ENCODE peak calls at places on chromosome 7, in nine cellular contexts. T, U, D, M, I, E, P, K and R are unnamed samples. For H3K27me3, the result is how much of the 10 kb centered on the place peaks cover.

GRCh38 chr7:38105874-38106483 is 72.1 kb upstream of the STARD3NL start:
- DNase-seq in T (no peak), U (no peak), D (no peak), M (peak), I (no peak), E (peak), P (no peak), K (peak), R (peak)

GRCh38 chr7:57646901-57647246 is 196.9 kb downstream of the ZNF716 start:
- DNase-seq in T (no peak), U (no peak), D (no peak), M (no peak), I (no peak), E (no peak), P (no peak), K (no peak), R (no peak)

GRCh38 chr7:25708211-25708610 is 443.8 kb upstream of the NFE2L3 start:
- DNase-seq in T (no peak), U (no peak), D (no peak), M (no peak), I (no peak), E (no peak), P (no peak), K (no peak), R (no peak)

GRCh38 chr7:23477170-23477525 is 6.9 kb upstream of the IGF2BP3 start:
- DNase-seq in T (no peak), U (no peak), D (no peak), M (no peak), I (no peak), E (no peak), P (no peak), K (no peak), R (no peak)

GRCh38 chr7:107982463-107982862 is 20.5 kb downstream of the LAMB1 start:
- DNase-seq in T (no peak), U (no peak), D (no peak), M (no peak), I (no peak), E (no peak), P (no peak), K (no peak), R (no peak)

GRCh38 chr7:106629521-106629920 is 31.4 kb downstream of the CCDC71L start:
- DNase-seq in T (no peak), U (no peak), D (no peak), M (no peak), I (no peak), E (no peak), P (no peak), K (peak), R (no peak)

GRCh38 chr7:17769918-17770317 is 170.4 kb downstream of the SNX13 start:
- DNase-seq in T (peak), U (no peak), D (peak), M (peak), I (peak), E (peak), P (peak), K (peak), R (peak)

GRCh38 chr7:6650086-6650485 is 13.0 kb downstream of the ZNF316 start:
- DNase-seq in T (no peak), U (peak), D (no peak), M (no peak), I (no peak), E (no peak), P (peak), K (no peak), R (no peak)

GRCh38 chr7:36526720-36527548 is 137.3 kb downstream of the ANLN start:
- DNase-seq in T (no peak), U (no peak), D (no peak), M (no peak), I (no peak), E (peak), P (no peak), K (peak), R (no peak)

GRCh38 chr7:84614821-84615506 is 420.4 kb upstream of the SEMA3A start:
- DNase-seq in T (no peak), U (no peak), D (no peak), M (no peak), I (no peak), E (no peak), P (no peak), K (no peak), R (no peak)

GRCh38 chr7:17661982-17662585 is 278.2 kb downstream of the SNX13 start:
- DNase-seq in T (no peak), U (no peak), D (no peak), M (no peak), I (no peak), E (no peak), P (no peak), K (peak), R (no peak)

GRCh38 chr7:47453093-47454056 is 128.5 kb downstream of the TNS3 start:
- DNase-seq in T (no peak), U (peak), D (peak), M (no peak), I (no peak), E (peak), P (peak), K (peak), R (no peak)

GRCh38 chr7:70133291-70133690 is 535.0 kb downstream of the AUTS2 start:
- DNase-seq in T (no peak), U (no peak), D (no peak), M (no peak), I (no peak), E (no peak), P (no peak), K (no peak), R (no peak)

GRCh38 chr7:20647051-20647450 is 31.6 kb downstream of the ABCB5 start:
- DNase-seq in T (no peak), U (no peak), D (no peak), M (no peak), I (no peak), E (no peak), P (no peak), K (no peak), R (no peak)

GRCh38 chr7:31794851-31795250 is 107.8 kb downstream of the PPP1R17 start:
- DNase-seq in T (no peak), U (no peak), D (no peak), M (no peak), I (no peak), E (no peak), P (no peak), K (no peak), R (no peak)

GRCh38 chr7:138880881-138881577 is 83.0 kb upstream of the ATP6V0A4 start:
- DNase-seq in T (no peak), U (no peak), D (no peak), M (no peak), I (no peak), E (no peak), P (peak), K (no peak), R (no peak)

GRCh38 chr7:42244828-42245227 is 7.8 kb upstream of the GLI3 start:
- DNase-seq in T (no peak), U (no peak), D (no peak), M (no peak), I (no peak), E (no peak), P (no peak), K (peak), R (no peak)

GRCh38 chr7:81333536-81333935 is 414.7 kb upstream of the SEMA3C start:
- DNase-seq in T (no peak), U (no peak), D (no peak), M (no peak), I (no peak), E (no peak), P (no peak), K (no peak), R (no peak)

GRCh38 chr7:112160130-112160770 is 45.9 kb downstream of the DOCK4 start:
- DNase-seq in T (no peak), U (no peak), D (no peak), M (peak), I (no peak), E (peak), P (no peak), K (peak), R (no peak)

GRCh38 chr7:159156436-159157245 is 12.0 kb upstream of the VIPR2 start:
- DNase-seq in T (no peak), U (no peak), D (no peak), M (no peak), I (no peak), E (no peak), P (no peak), K (no peak), R (no peak)

GRCh38 chr7:131521651-131522163 is 34.7 kb downstream of the PODXL start:
- DNase-seq in T (no peak), U (peak), D (peak), M (peak), I (no peak), E (no peak), P (no peak), K (no peak), R (no peak)

GRCh38 chr7:26397326-26397725 is 105.7 kb downstream of the SNX10 start:
- DNase-seq in T (no peak), U (no peak), D (peak), M (peak), I (no peak), E (peak), P (no peak), K (no peak), R (no peak)

GRCh38 chr7:128075536-128076095 is 44.4 kb upstream of the LRRC4 start:
- DNase-seq in T (no peak), U (no peak), D (no peak), M (no peak), I (no peak), E (no peak), P (peak), K (no peak), R (peak)

GRCh38 chr7:98618786-98619185 is 1.7 kb downstream of the NPTX2 start:
- DNase-seq in T (no peak), U (no peak), D (peak), M (no peak), I (no peak), E (no peak), P (no peak), K (no peak), R (no peak)

GRCh38 chr7:128170461-128170860 is 70.6 kb upstream of the LEP start:
- DNase-seq in T (no peak), U (no peak), D (no peak), M (no peak), I (no peak), E (no peak), P (no peak), K (no peak), R (no peak)

GRCh38 chr7:121337398-121337797 is 8.6 kb downstream of the WNT16 start:
- DNase-seq in T (no peak), U (no peak), D (no peak), M (no peak), I (no peak), E (no peak), P (no peak), K (no peak), R (no peak)

GRCh38 chr7:55366461-55367138 is 1.5 kb downstream of the LANCL2 start:
- DNase-seq in T (no peak), U (no peak), D (no peak), M (peak), I (no peak), E (no peak), P (no peak), K (no peak), R (no peak)

GRCh38 chr7:20784311-20785210 is 2.1 kb downstream of the SP8 start:
- DNase-seq in T (no peak), U (no peak), D (no peak), M (peak), I (no peak), E (peak), P (no peak), K (no peak), R (no peak)

GRCh38 chr7:47049234-47049774 is 532.6 kb downstream of the TNS3 start:
- DNase-seq in T (no peak), U (no peak), D (no peak), M (no peak), I (no peak), E (no peak), P (no peak), K (no peak), R (no peak)

GRCh38 chr7:82926477-82926876 is 236.2 kb downstream of the PCLO start:
- DNase-seq in T (no peak), U (no peak), D (no peak), M (peak), I (no peak), E (no peak), P (no peak), K (no peak), R (no peak)

GRCh38 chr7:155611808-155612447 is 32.5 kb upstream of the RBM33 start:
- DNase-seq in T (no peak), U (no peak), D (no peak), M (no peak), I (no peak), E (no peak), P (no peak), K (no peak), R (no peak)

GRCh38 chr7:155612658-155613057 is 31.8 kb upstream of the RBM33 start:
- DNase-seq in T (no peak), U (no peak), D (no peak), M (no peak), I (no peak), E (no peak), P (no peak), K (no peak), R (no peak)

GRCh38 chr7:155609185-155609584 is 35.3 kb upstream of the RBM33 start:
- DNase-seq in T (no peak), U (no peak), D (no peak), M (no peak), I (no peak), E (no peak), P (no peak), K (no peak), R (no peak)

GRCh38 chr7:155610633-155611193 is 33.7 kb upstream of the RBM33 start:
- DNase-seq in T (no peak), U (no peak), D (no peak), M (no peak), I (no peak), E (no peak), P (no peak), K (no peak), R (no peak)
- H3K27me3 ChIP-seq in T (under half), U (under half), D (under half), M (under half), I (under half), E (under half), P (under half), K (under half), R (under half)

GRCh38 chr7:542131-542934 is 22.7 kb upstream of the PDGFA start:
- DNase-seq in T (no peak), U (no peak), D (no peak), M (peak), I (no peak), E (no peak), P (no peak), K (no peak), R (no peak)

GRCh38 chr7:542935-543789 is 23.5 kb upstream of the PDGFA start:
- DNase-seq in T (no peak), U (peak), D (no peak), M (no peak), I (no peak), E (peak), P (no peak), K (peak), R (no peak)

GRCh38 chr7:545470-545869 is 25.8 kb upstream of the PDGFA start:
- DNase-seq in T (no peak), U (no peak), D (no peak), M (no peak), I (no peak), E (no peak), P (no peak), K (no peak), R (no peak)

GRCh38 chr7:543790-544527 is 24.3 kb upstream of the PDGFA start:
- DNase-seq in T (no peak), U (no peak), D (no peak), M (no peak), I (no peak), E (no peak), P (no peak), K (peak), R (no peak)

DNA sequence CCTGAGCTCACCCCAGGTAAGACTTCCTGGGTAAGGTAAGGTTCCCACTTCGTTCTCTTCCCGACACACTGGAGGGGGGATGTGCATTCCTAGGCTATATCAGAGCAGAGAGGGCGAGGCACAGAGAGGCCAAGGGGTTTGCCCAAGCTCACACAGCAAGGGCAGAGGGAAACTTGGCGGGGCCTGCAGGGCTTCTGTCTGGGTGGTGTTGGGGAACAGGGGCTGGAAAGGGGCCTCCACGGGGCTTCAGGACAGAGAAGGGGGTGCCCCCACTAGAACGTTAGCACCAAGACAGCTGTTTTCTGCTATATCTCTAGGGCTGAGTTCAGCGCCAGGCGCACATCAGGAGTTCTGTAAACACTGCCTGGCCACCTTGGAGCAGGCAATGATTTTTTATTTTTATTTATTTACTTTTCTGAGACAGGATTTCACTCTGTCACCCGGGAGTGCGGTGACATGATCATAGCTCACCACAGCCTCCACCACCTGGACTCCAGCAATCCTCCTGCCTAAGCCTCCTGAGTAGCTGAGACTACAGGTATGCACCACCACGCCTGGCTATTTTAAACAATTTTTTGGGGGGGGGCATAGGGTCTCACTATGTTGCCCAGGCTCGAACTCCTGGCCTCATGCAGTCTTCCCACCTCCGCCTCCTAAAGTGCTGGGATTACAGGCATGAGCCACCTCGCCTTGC is 25.0 kb upstream of the PDGFA start:
- DNase-seq in T (no peak), U (no peak), D (no peak), M (no peak), I (no peak), E (no peak), P (no peak), K (no peak), R (no peak)
- TF ChIP-seq CTCF in T (no peak), U (no peak), D (no peak), M (no peak), I (no peak), E (no peak), P (no peak), K (no peak), R (no peak)

GRCh38 chr7:14045651-14046050 is 56.2 kb upstream of the ETV1 start:
- DNase-seq in T (no peak), U (no peak), D (no peak), M (no peak), I (no peak), E (no peak), P (no peak), K (no peak), R (no peak)

GRCh38 chr7:14047709-14048399 is 58.4 kb upstream of the ETV1 start:
- DNase-seq in T (no peak), U (no peak), D (no peak), M (no peak), I (no peak), E (no peak), P (no peak), K (no peak), R (no peak)

GRCh38 chr7:14054125-14054524 is 64.7 kb upstream of the ETV1 start:
- DNase-seq in T (no peak), U (no peak), D (no peak), M (no peak), I (no peak), E (no peak), P (no peak), K (no peak), R (no peak)

DNA sequence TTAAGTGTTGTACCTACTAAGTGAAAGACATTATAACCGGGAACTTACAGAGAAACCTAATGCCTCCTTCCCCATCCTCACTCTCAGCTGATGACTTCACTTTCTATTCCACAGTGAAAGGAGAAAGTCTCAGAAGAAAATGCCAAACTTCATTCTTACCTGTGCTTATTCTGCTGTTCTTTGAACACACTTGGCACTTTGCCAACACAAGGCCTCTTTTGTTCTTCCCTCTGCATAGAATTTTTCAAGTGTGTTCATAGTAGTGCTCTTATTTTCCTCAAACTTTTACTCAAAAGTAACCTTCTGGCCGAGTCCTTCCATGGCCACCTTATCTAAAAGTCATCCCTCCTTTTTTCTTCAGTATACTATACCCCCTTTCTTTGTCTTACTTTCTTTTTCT is 59.4 kb upstream of the ETV1 start:
- DNase-seq in T (no peak), U (no peak), D (no peak), M (no peak), I (no peak), E (no peak), P (no peak), K (no peak), R (no peak)
- H3K4me3 ChIP-seq in T (no peak), U (no peak), D (no peak), M (no peak), I (no peak), E (no peak), P (no peak), K (no peak), R (no peak)

GRCh38 chr7:19144661-19145428 is at the start of gene FERD3L:
- DNase-seq in T (no peak), U (no peak), D (no peak), M (peak), I (no peak), E (no peak), P (peak), K (no peak), R (no peak)
- H3K27me3 ChIP-seq in T (under half), U (under half), D (under half), M (half or more), I (under half), E (half or more), P (under half), K (under half), R (half or more)

DNA sequence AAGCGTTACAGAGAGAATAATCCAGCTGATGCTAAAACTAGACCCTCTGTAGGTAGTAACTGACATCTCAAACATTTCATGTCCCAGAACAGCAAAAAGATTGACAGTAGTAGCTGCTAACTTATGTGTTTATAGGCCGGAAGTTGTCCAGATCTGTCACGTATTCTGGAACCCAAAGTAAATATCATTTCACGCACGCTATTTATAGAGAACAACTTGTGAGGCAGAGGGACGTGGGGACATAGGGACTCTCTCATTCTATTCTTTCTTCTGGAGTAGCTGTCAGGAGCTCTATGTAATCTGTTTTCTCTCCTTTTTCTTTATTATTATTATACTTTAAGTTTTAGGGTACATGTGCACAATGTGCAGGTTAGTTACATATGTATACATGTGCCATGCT is 22.3 kb downstream of the AGK start:
- DNase-seq in T (no peak), U (no peak), D (no peak), M (no peak), I (no peak), E (no peak), P (no peak), K (no peak), R (no peak)
- TF ChIP-seq CTCF in T (no peak), U (no peak), D (no peak), M (no peak), I (no peak), E (no peak), P (no peak), K (no peak), R (no peak)

DNA sequence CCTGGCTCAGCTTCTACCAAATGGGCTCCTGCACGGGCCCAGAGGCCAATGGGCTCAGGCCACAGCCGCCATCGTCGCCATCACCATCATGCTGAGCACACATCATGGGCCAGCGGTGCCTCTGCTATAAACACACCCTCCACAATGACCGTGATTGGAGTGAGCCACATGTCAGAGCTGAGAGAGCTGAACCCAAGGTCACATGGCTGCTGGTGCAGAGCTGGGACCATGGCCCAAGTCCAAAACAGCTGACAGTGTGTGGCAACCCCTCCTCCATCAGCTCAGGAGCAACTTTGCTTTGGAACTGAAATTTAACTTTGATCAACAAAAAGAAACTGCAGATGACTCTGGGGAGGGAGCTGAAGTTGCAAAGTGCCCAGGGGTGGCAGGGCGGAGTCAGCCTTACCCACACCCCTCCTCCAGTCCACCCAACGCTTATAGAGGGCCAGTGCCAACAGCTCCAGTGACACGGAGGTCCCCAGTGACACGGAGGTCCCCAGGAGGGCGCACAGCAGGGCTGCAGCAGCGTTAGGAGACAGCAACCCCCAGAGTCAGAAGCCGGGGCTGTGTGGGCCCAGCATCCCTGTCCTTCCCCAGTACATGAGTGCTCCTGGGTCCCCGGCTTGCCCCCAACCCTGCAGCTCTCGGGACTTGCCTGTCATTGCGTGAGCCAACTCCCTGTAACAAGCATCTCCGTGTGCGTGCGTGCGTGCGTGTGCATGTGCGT is 249.6 kb downstream of the ELFN1 start:
- DNase-seq in T (no peak), U (no peak), D (peak), M (no peak), I (no peak), E (peak), P (peak), K (peak), R (no peak)
- H3K4me3 ChIP-seq in T (no peak), U (no peak), D (no peak), M (no peak), I (peak), E (no peak), P (no peak), K (no peak), R (peak)